ENCODE peak calls at places on chromosomes 2 and 18, in five cellular contexts. Q is HTR-8/SVneo, G is cardiac fibroblast, R is B cell, D is C1 segment of cervical spinal cord. U is an unnamed sample.

GRCh38 chr18:79826966-79827365 is 29.2 kb downstream of the KCNG2 start:
- DNase-seq in D (no peak), G (no peak), Q (no peak), R (peak), U (no peak)

GRCh38 chr2:71609441-71609840 is 156.1 kb downstream of the DYSF start:
- DNase-seq in D (no peak), R (no peak), G (peak), Q (no peak), U (no peak)

GRCh38 chr2:16774980-16775963 is 109.6 kb upstream of the CYRIA start:
- DNase-seq in D (no peak), Q (no peak), R (no peak), G (peak), U (no peak)

GRCh38 chr2:60438653-60439052 is 114.8 kb downstream of the BCL11A start:
- DNase-seq in Q (no peak), G (no peak), D (no peak), R (no peak), U (no peak)

GRCh38 chr2:45009928-45010705 is 865 bp upstream of the SIX2 start:
- DNase-seq in Q (peak), R (peak), D (no peak), G (peak), U (peak)

GRCh38 chr2:170335351-170335750 is 157.4 kb downstream of the MYO3B start:
- DNase-seq in R (no peak), G (no peak), D (no peak), Q (no peak), U (no peak)

GRCh38 chr2:171529914-171530313 is 7.6 kb downstream of the CYBRD1 start:
- DNase-seq in Q (no peak), G (peak), R (no peak), D (no peak), U (no peak)

GRCh38 chr18:62418258-62418657 is 93.1 kb downstream of the TNFRSF11A start:
- DNase-seq in D (no peak), G (no peak), Q (no peak), R (no peak), U (no peak)

U was measured in neural crest cell.